ENCODE peak calls at places on chromosomes 2 and 18, in five cellular contexts. W, G, H, E and T are unnamed samples.

GRCh38 chr2:234682492-234683228 is 185.8 kb upstream of the ARL4C start:
- DNase-seq in E (peak; percentile 41), H (no peak), G (no peak), W (no peak), T (peak; percentile 49)

GRCh38 chr2:121898483-121898882 is 143.0 kb downstream of the TSN start:
- DNase-seq in E (no peak), G (no peak), W (no peak), H (no peak), T (peak; percentile 71)

GRCh38 chr2:2663401-2664036 is 332.4 kb upstream of the MYT1L start:
- DNase-seq in H (no peak), E (no peak), G (peak; percentile 38), W (no peak), T (peak; percentile 24)

GRCh38 chr2:231297108-231297908 is 98.2 kb upstream of the B3GNT7 start:
- DNase-seq in G (peak; percentile 84), H (peak; percentile 87), W (peak; percentile 67), E (peak; percentile 63), T (peak; percentile 54)

GRCh38 chr2:126212735-126213134 is 443.2 kb upstream of the GYPC start:
- DNase-seq in E (no peak), W (no peak), G (no peak), H (no peak), T (no peak)

GRCh38 chr2:74333175-74333574 is 10.0 kb downstream of the SLC4A5 start:
- DNase-seq in H (peak; percentile 22), W (peak; percentile 51), G (no peak), E (peak; percentile 63), T (peak; percentile 31)

GRCh38 chr2:239184179-239184578 is 216.6 kb downstream of the HDAC4 start:
- DNase-seq in G (no peak), E (no peak), W (no peak), H (no peak), T (no peak)

GRCh38 chr2:184551631-184552030 is 46.7 kb upstream of the ZNF804A start:
- DNase-seq in G (no peak), W (no peak), H (no peak), E (no peak), T (no peak)

GRCh38 chr2:54872783-54873182 is 149.3 kb downstream of the EML6 start:
- DNase-seq in G (no peak), E (no peak), W (no peak), H (no peak), T (no peak)

GRCh38 chr2:17276220-17276619 is 242.0 kb downstream of the RAD51AP2 start:
- DNase-seq in E (no peak), G (no peak), W (no peak), H (no peak), T (no peak)

GRCh38 chr2:227402959-227403358 is 15.2 kb upstream of the SCYGR1 start:
- DNase-seq in W (no peak), E (no peak), H (no peak), G (no peak), T (no peak)

GRCh38 chr2:147873859-147874483 is 29.1 kb downstream of the ACVR2A start:
- DNase-seq in E (no peak), G (no peak), W (no peak), H (no peak), T (no peak)

GRCh38 chr18:32610116-32610630 is 139.5 kb upstream of the GAREM1 start:
- DNase-seq in E (no peak), H (no peak), G (no peak), W (no peak), T (no peak)

GRCh38 chr2:47541848-47542450 is 139.0 kb downstream of the MSH2 start:
- DNase-seq in W (no peak), E (no peak), H (no peak), G (no peak), T (peak; percentile 18)

GRCh38 chr2:216666461-216667233 is 28.7 kb downstream of the IGFBP5 start:
- DNase-seq in H (peak; percentile 79), G (peak; percentile 68), E (peak; percentile 64), W (peak; percentile 65), T (peak; percentile 71)

GRCh38 chr2:70995227-70995729 is 605 bp upstream of the TEX261 start:
- DNase-seq in W (peak; percentile 53), G (peak; percentile 80), H (peak; percentile 72), E (peak; percentile 78), T (peak; percentile 17)

GRCh38 chr18:25898965-25899364 is 191.4 kb downstream of the SS18 start:
- DNase-seq in W (no peak), E (no peak), G (no peak), H (peak; percentile 19), T (no peak)

GRCh38 chr2:237407734-237408133 is 6.2 kb downstream of the COL6A3 start:
- DNase-seq in W (no peak), H (no peak), E (no peak), G (no peak), T (no peak)

GRCh38 chr2:9336534-9337354 is 86.6 kb downstream of the ITGB1BP1 start:
- DNase-seq in E (peak; percentile 93), H (peak; percentile 84), W (peak; percentile 82), G (no peak), T (peak; percentile 97)

GRCh38 chr2:172334988-172335387 is 92.4 kb upstream of the ITGA6 start:
- DNase-seq in W (no peak), H (no peak), E (no peak), G (no peak), T (no peak)

GRCh38 chr2:214543386-214543955 is 132.6 kb downstream of the VWC2L start:
- DNase-seq in G (no peak), W (no peak), H (no peak), E (no peak), T (peak; percentile 66)

GRCh38 chr2:160028431-160029269 is 33.8 kb downstream of the PLA2R1 start:
- DNase-seq in G (no peak), W (no peak), E (no peak), H (no peak), T (peak; percentile 58)

GRCh38 chr2:174683392-174683759 is 80.9 kb downstream of the CHRNA1 start:
- DNase-seq in G (peak; percentile 50), H (peak; percentile 49), W (no peak), E (no peak), T (peak; percentile 52)

GRCh38 chr2:217162533-217162932 is 302.7 kb upstream of the TNP1 start:
- DNase-seq in H (no peak), E (peak; percentile 52), W (peak; percentile 20), G (no peak), T (peak; percentile 99)

GRCh38 chr2:132670961-132671781 is 1.2 kb upstream of the LYPD1 start:
- DNase-seq in G (peak; percentile 16), E (no peak), H (peak; percentile 27), W (no peak), T (peak; percentile 97)

GRCh38 chr2:189254268-189254883 is 74.8 kb upstream of the COL5A2 start:
- DNase-seq in G (no peak), H (peak; percentile 7), W (no peak), E (no peak), T (peak; percentile 71)

GRCh38 chr18:22337311-22337710 is 80.4 kb downstream of the CTAGE1 start:
- DNase-seq in W (no peak), E (no peak), G (no peak), H (no peak), T (no peak)

GRCh38 chr18:25434771-25435461 is 83.0 kb upstream of the ZNF521 start:
- DNase-seq in H (no peak), E (no peak), W (no peak), G (no peak), T (no peak)

GRCh38 chr18:63894367-63894766 is 6.9 kb downstream of the SERPINB2 start:
- DNase-seq in W (no peak), H (no peak), G (no peak), E (no peak), T (no peak)

GRCh38 chr2:169613876-169614275 is 29.7 kb downstream of the PPIG start:
- DNase-seq in W (no peak), G (no peak), E (no peak), H (no peak), T (no peak)

GRCh38 chr2:237691200-237691907 is 64.0 kb downstream of the LRRFIP1 start:
- DNase-seq in E (no peak), W (no peak), H (no peak), G (no peak), T (no peak)

GRCh38 chr2:19607931-19608762 is 249.7 kb upstream of the OSR1 start:
- DNase-seq in W (no peak), E (no peak), G (peak; percentile 55), H (no peak), T (peak; percentile 93)

DNA sequence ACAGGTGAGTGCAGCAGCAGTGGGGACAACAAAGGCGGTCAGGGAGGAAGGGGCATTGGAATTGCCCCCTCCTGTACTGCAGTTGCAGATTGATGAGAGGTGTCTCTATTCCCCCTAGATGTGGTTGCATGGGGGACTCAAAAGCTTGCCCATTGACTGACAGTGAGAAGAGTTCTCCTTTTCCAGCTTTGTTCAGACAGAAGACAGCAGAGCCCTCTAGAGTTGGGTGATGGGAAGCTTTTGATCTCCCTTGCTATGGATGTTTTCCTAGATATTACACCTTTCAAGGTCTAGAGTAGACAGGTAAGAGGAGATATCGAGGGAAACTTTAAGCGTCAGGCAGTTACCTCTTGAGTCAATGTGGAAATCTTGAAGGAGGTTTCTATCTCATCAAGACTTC is 2.9 kb downstream of the PROKR1 start:
- DNase-seq in E (peak; percentile 33), W (no peak), H (no peak), G (no peak), T (no peak)
- TF ChIP-seq CTCF in E (peak; percentile 58), W (peak; percentile 71), H (no peak), G (peak; percentile 17), T (peak; percentile 21)

DNA sequence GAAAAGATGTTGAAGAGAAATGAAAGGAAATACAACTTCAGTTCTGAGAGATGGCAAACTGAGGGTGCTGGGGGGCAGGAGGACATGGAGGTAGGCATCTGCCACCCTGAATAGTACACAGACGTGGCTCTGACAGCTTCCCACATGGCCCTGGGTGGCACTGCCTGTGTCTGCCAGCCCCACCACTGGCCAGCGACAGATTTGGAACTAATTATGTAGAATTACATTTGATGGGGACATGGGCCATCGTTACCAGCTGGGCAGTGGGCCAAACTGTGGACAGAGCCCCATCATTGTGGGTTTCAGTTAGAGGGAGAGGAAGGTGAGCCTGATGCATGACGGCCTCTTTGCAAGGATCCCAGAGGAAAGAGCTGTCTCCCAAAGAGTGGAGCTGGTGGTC is 216.0 kb upstream of the HAAO start:
- DNase-seq in E (no peak), H (peak; percentile 71), G (no peak), W (no peak), T (no peak)
- TF ChIP-seq SMC3 in E (no peak), H (no peak), G (no peak), W (no peak), T (no peak)

DNA sequence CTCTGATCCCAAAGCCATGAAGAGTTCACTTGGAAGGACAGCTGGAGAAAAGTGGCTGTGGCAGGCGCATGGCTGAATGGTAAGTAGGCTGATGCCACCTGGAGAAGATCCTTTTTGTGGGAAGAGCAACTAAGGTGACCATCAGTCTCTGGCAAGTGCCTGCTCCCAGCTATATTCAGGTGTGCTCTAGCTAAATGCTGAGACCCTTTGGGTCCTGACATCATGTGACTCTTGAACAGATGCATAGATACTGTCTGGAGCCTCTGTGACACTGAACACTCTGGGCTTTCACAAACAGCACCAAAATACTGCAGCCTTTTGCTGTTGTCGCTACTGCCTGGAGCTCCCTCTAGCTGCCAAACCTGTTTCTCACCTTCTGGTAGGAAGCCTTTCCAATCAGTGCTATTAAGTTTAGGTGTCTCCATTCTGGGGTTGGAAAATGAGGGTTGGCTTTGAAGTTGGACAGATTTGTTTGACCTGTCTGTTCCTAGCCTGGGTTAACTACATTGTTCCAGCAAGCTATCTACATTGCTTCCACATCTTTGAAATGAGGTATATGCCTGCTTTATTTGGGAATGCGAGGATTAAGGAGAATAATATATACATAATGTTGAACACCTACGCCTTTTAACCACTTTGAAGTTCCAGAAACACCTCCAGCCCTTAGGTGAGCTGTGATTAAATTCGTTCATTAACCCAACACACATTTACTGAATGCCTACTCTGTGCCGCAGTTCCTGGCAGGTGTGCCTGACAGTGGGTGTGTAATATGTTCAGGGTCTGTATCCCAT is 3.1 kb downstream of the EGR4 start:
- DNase-seq in H (peak; percentile 61), W (no peak), G (peak; percentile 60), E (peak; percentile 61), T (peak; percentile 41)
- TF ChIP-seq CTCF in H (peak; percentile 61), W (peak; percentile 63), G (peak; percentile 66), E (peak; percentile 86), T (peak; percentile 51)

GRCh38 chr2:28161466-28161865 is 231.2 kb upstream of the FOSL2 start:
- DNase-seq in G (no peak), E (no peak), W (no peak), H (no peak), T (no peak)
- TF ChIP-seq SMC3 in G (no peak), E (no peak), W (no peak), H (no peak), T (no peak)